ENCODE peak calls at places on chromosomes 1 and 21, in four cellular contexts. R, I, K and U are unnamed samples.

GRCh38 chr1:87062687-87063086 is 148.3 kb downstream of the HS2ST1 start:
- DNase-seq in R (no peak), I (no peak), K (no peak), U (no peak)

GRCh38 chr1:24724345-24725208 is 20.7 kb upstream of the CLIC4 start:
- DNase-seq in R (no peak), I (no peak), K (no peak), U (peak)

GRCh38 chr1:241972703-241973375 is 15.3 kb downstream of the BECN2 start:
- DNase-seq in R (no peak), I (no peak), K (peak), U (peak)

GRCh38 chr1:207822124-207822601 is 70.3 kb downstream of the CD46 start:
- DNase-seq in R (peak), I (no peak), K (no peak), U (no peak)

GRCh38 chr1:54805981-54806381 is 4.9 kb upstream of the TTC22 start:
- DNase-seq in R (no peak), I (no peak), K (no peak), U (no peak)

GRCh38 chr1:27549807-27550408 is 54.0 kb downstream of the AHDC1 start:
- DNase-seq in R (no peak), I (no peak), K (no peak), U (no peak)

GRCh38 chr21:42313501-42313969 is 1.7 kb downstream of the TFF3 start:
- DNase-seq in R (no peak), I (no peak), K (no peak), U (no peak)

GRCh38 chr1:65625528-65625927 is 167.2 kb upstream of the PDE4B start:
- DNase-seq in R (no peak), I (no peak), K (no peak), U (no peak)

GRCh38 chr1:243253927-243254232 is 1.2 kb downstream of the CEP170 start:
- DNase-seq in R (no peak), I (no peak), K (no peak), U (no peak)

GRCh38 chr1:26234644-26235384 is 814 bp downstream of the CEP85 start:
- DNase-seq in R (no peak), I (no peak), K (peak), U (peak)

GRCh38 chr21:42257091-42257760 is 38.3 kb downstream of the ABCG1 start:
- DNase-seq in R (no peak), I (no peak), K (no peak), U (no peak)

GRCh38 chr1:90133133-90133532 is 138.2 kb downstream of the ZNF326 start:
- DNase-seq in R (no peak), I (no peak), K (peak), U (no peak)

GRCh38 chr1:89757532-89757931 is 63.3 kb upstream of the LRRC8D start:
- DNase-seq in R (no peak), I (no peak), K (no peak), U (no peak)